ENCODE peak calls at places on chromosomes 2 and 18, in seven cellular contexts. W is aorta, H is iPS-NIHi11, B is choroid plexus epithelial cell, F is GM10248, V is Caki2, Y is cardiac fibroblast. T is an unnamed sample.

GRCh38 chr2:75238670-75239330 is 39.5 kb upstream of the TACR1 start:
- DNase-seq in W (no peak), H (no peak), B (peak; percentile 70), F (no peak), V (peak; percentile 57), Y (peak; percentile 71), T (peak; percentile 78)

GRCh38 chr2:222794585-222795579 is 66.0 kb upstream of the ACSL3 start:
- DNase-seq in W (no peak), H (peak; percentile 30), B (no peak), F (no peak), V (no peak), Y (no peak), T (no peak)

GRCh38 chr18:66495844-66496243 is 108.0 kb downstream of the CDH19 start:
- DNase-seq in W (no peak), H (peak; percentile 50), B (peak; percentile 51), F (no peak), V (peak; percentile 29), Y (peak; percentile 20), T (peak; percentile 6)

GRCh38 chr2:201185863-201186262 is 2.9 kb downstream of the CASP10 start:
- DNase-seq in W (no peak), H (no peak), B (no peak), F (no peak), V (no peak), Y (no peak), T (no peak)

GRCh38 chr2:237639441-237640220 is 12.2 kb downstream of the LRRFIP1 start:
- DNase-seq in W (no peak), H (no peak), B (no peak), F (no peak), V (no peak), Y (no peak), T (no peak)

GRCh38 chr2:217827430-217828201 is 175.2 kb downstream of the TNS1 start:
- DNase-seq in W (peak; percentile 88), H (no peak), B (no peak), F (no peak), V (no peak), Y (peak; percentile 47), T (no peak)

GRCh38 chr2:84603911-84604310 is 87.6 kb downstream of the DNAH6 start:
- DNase-seq in W (no peak), H (no peak), B (no peak), F (no peak), V (no peak), Y (no peak), T (no peak)

GRCh38 chr18:24766376-24766775 is 305.9 kb downstream of the HRH4 start:
- DNase-seq in W (no peak), H (no peak), B (no peak), F (no peak), V (no peak), Y (peak; percentile 17), T (no peak)

GRCh38 chr2:162212366-162212765 is 30.9 kb downstream of the FAP start:
- DNase-seq in W (no peak), H (no peak), B (peak; percentile 45), F (no peak), V (no peak), Y (peak; percentile 31), T (no peak)

GRCh38 chr18:74976331-74976909 is 232.5 kb downstream of the PTGR3 start:
- DNase-seq in W (no peak), H (no peak), B (no peak), F (no peak), V (no peak), Y (no peak), T (no peak)

GRCh38 chr18:37253424-37254255 is 312.0 kb downstream of the CELF4 start:
- DNase-seq in W (no peak), H (peak; percentile 98), B (no peak), F (peak; percentile 52), V (no peak), Y (no peak), T (no peak)

GRCh38 chr2:120772261-120772660 is 36.6 kb downstream of the GLI2 start:
- DNase-seq in W (peak; percentile 55), H (no peak), B (peak; percentile 81), F (no peak), V (no peak), Y (peak; percentile 31), T (no peak)

GRCh38 chr2:239303711-239304532 is 96.9 kb downstream of the HDAC4 start:
- DNase-seq in W (peak; percentile 71), H (no peak), B (no peak), F (peak; percentile 46), V (no peak), Y (no peak), T (no peak)

GRCh38 chr2:138600732-138601437 is 99.3 kb downstream of the SPOPL start:
- DNase-seq in W (no peak), H (no peak), B (no peak), F (no peak), V (peak; percentile 45), Y (no peak), T (peak; percentile 6)

GRCh38 chr18:36511791-36512352 is 214.4 kb downstream of the FHOD3 start:
- DNase-seq in W (no peak), H (no peak), B (no peak), F (no peak), V (no peak), Y (peak; percentile 62), T (no peak)

GRCh38 chr2:26542676-26543505 is 65.0 kb upstream of the OTOF start:
- DNase-seq in W (peak; percentile 49), H (no peak), B (no peak), F (no peak), V (no peak), Y (no peak), T (no peak)

GRCh38 chr2:196244966-196245365 is 73.6 kb upstream of the STK17B start:
- DNase-seq in W (no peak), H (no peak), B (peak; percentile 39), F (no peak), V (no peak), Y (no peak), T (peak; percentile 58)

GRCh38 chr2:192267484-192267883 is 72.8 kb upstream of the TMEFF2 start:
- DNase-seq in W (no peak), H (no peak), B (peak; percentile 86), F (no peak), V (no peak), Y (peak; percentile 78), T (peak; percentile 83)

GRCh38 chr18:13424377-13424776 is 205.8 kb downstream of the LDLRAD4 start:
- DNase-seq in W (no peak), H (no peak), B (no peak), F (no peak), V (no peak), Y (no peak), T (no peak)

GRCh38 chr2:148602918-148603561 is 41.5 kb upstream of the EPC2 start:
- DNase-seq in W (no peak), H (no peak), B (no peak), F (peak; percentile 21), V (no peak), Y (peak; percentile 17), T (no peak)

GRCh38 chr18:77006305-77007175 is 126.0 kb downstream of the MBP start:
- DNase-seq in W (peak; percentile 72), H (no peak), B (peak; percentile 24), F (no peak), V (no peak), Y (no peak), T (no peak)

GRCh38 chr2:201854221-201854801 is 48.0 kb downstream of the CDK15 start:
- DNase-seq in W (no peak), H (no peak), B (peak; percentile 98), F (no peak), V (peak; percentile 80), Y (peak; percentile 84), T (peak; percentile 99)

GRCh38 chr18:22556271-22556990 is 138.7 kb upstream of the CTAGE1 start:
- DNase-seq in W (peak; percentile 95), H (no peak), B (no peak), F (no peak), V (no peak), Y (peak; percentile 53), T (peak; percentile 51)

GRCh38 chr18:28116461-28116860 is 60.5 kb downstream of the CDH2 start:
- DNase-seq in W (no peak), H (no peak), B (no peak), F (no peak), V (no peak), Y (no peak), T (no peak)

GRCh38 chr2:196338440-196338839 is 167.1 kb upstream of the STK17B start:
- DNase-seq in W (no peak), H (no peak), B (no peak), F (no peak), V (no peak), Y (no peak), T (no peak)

GRCh38 chr18:68764016-68764415 is 33.9 kb upstream of the CCDC102B start:
- DNase-seq in W (no peak), H (no peak), B (peak; percentile 21), F (no peak), V (no peak), Y (peak; percentile 32), T (no peak)

GRCh38 chr2:188978291-188979081 is 4.3 kb downstream of the COL3A1 start:
- DNase-seq in W (no peak), H (peak; percentile 19), B (peak; percentile 89), F (peak; percentile 29), V (peak; percentile 51), Y (peak; percentile 91), T (peak; percentile 96)

GRCh38 chr2:239544141-239544800 is 143.5 kb upstream of the HDAC4 start:
- DNase-seq in W (no peak), H (no peak), B (no peak), F (no peak), V (no peak), Y (peak; percentile 25), T (peak; percentile 7)

GRCh38 chr18:1422634-1423033 is 518.0 kb downstream of the ADCYAP1 start:
- DNase-seq in W (no peak), H (no peak), B (no peak), F (no peak), V (no peak), Y (no peak), T (no peak)

GRCh38 chr2:63432373-63432772 is 155.9 kb downstream of the WDPCP start:
- DNase-seq in W (no peak), H (no peak), B (peak; percentile 63), F (no peak), V (no peak), Y (peak; percentile 46), T (peak; percentile 42)

GRCh38 chr2:99863236-99863913 is 279.0 kb downstream of the AFF3 start:
- DNase-seq in W (no peak), H (no peak), B (peak; percentile 77), F (no peak), V (no peak), Y (no peak), T (peak; percentile 72)

GRCh38 chr18:55839350-55839749 is 251.4 kb upstream of the TCF4 start:
- DNase-seq in W (no peak), H (no peak), B (peak; percentile 78), F (no peak), V (no peak), Y (peak; percentile 47), T (peak; percentile 88)

GRCh38 chr2:231714639-231715498 is 6.5 kb downstream of the PTMA start:
- DNase-seq in W (peak; percentile 92), H (peak; percentile 73), B (peak; percentile 44), F (peak; percentile 66), V (peak; percentile 51), Y (peak; percentile 48), T (no peak)

GRCh38 chr18:60739212-60739611 is 366.6 kb upstream of the MC4R start:
- DNase-seq in W (no peak), H (no peak), B (no peak), F (no peak), V (no peak), Y (no peak), T (no peak)

GRCh38 chr2:99819766-99820165 is 322.6 kb downstream of the AFF3 start:
- DNase-seq in W (no peak), H (peak; percentile 29), B (peak; percentile 36), F (no peak), V (peak; percentile 93), Y (no peak), T (peak; percentile 17)

GRCh38 chr18:75341267-75341666 is 86.2 kb downstream of the SMIM21 start:
- DNase-seq in W (no peak), H (peak; percentile 48), B (peak; percentile 17), F (no peak), V (no peak), Y (peak; percentile 19), T (no peak)

GRCh38 chr2:210399440-210400041 is 77.0 kb downstream of the LANCL1 start:
- DNase-seq in W (no peak), H (no peak), B (peak; percentile 53), F (no peak), V (no peak), Y (peak; percentile 29), T (peak; percentile 3)